ENCODE peak calls at places on chromosomes 1 and 21, in nine cellular contexts. One of them, this sample, is unnamed.

GRCh38 chr1:212959266-212960220 is 9.2 kb downstream of the VASH2 start:
- DNase-seq in GM23248: no peak
- DNase-seq in mammary epithelial cell: no peak
- DNase-seq in GM23338: no peak
- DNase-seq in PC-9: no peak
- DNase-seq in GM12878: peak; percentile 79
- DNase-seq in PC-3: no peak
- DNase-seq in MM.1S: no peak
- DNase-seq in fibroblast of lung: no peak
- DNase-seq in this sample: no peak

GRCh38 chr1:154170547-154171221 is 15.8 kb upstream of the NUP210L start:
- DNase-seq in GM12878: no peak
- DNase-seq in PC-3: no peak
- DNase-seq in MM.1S: no peak
- DNase-seq in GM23338: no peak
- DNase-seq in mammary epithelial cell: peak; percentile 36
- DNase-seq in GM23248: peak; percentile 45
- DNase-seq in fibroblast of lung: no peak
- DNase-seq in PC-9: no peak
- DNase-seq in this sample: no peak

GRCh38 chr1:208475449-208475848 is 231.3 kb upstream of the PLXNA2 start:
- DNase-seq in fibroblast of lung: peak; percentile 70
- DNase-seq in mammary epithelial cell: peak; percentile 31
- DNase-seq in GM23248: peak; percentile 43
- DNase-seq in PC-9: no peak
- DNase-seq in MM.1S: no peak
- DNase-seq in GM12878: no peak
- DNase-seq in PC-3: peak; percentile 18
- DNase-seq in GM23338: no peak
- DNase-seq in this sample: peak; percentile 49

GRCh38 chr1:202029171-202029665 is 18.8 kb downstream of the ELF3 start:
- DNase-seq in MM.1S: no peak
- DNase-seq in GM23338: no peak
- DNase-seq in PC-3: peak; percentile 88
- DNase-seq in GM23248: peak; percentile 89
- DNase-seq in PC-9: peak; percentile 96
- DNase-seq in fibroblast of lung: peak; percentile 89
- DNase-seq in mammary epithelial cell: peak; percentile 96
- DNase-seq in GM12878: no peak
- DNase-seq in this sample: peak; percentile 29

GRCh38 chr21:41501919-41502318 is 6.0 kb downstream of the TMPRSS2 start:
- DNase-seq in PC-3: peak; percentile 80
- DNase-seq in fibroblast of lung: no peak
- DNase-seq in GM23248: peak; percentile 21
- DNase-seq in mammary epithelial cell: no peak
- DNase-seq in MM.1S: no peak
- DNase-seq in GM12878: no peak
- DNase-seq in GM23338: no peak
- DNase-seq in PC-9: no peak
- DNase-seq in this sample: no peak

GRCh38 chr21:43917515-43918384 is 52.7 kb downstream of the AGPAT3 start:
- DNase-seq in MM.1S: peak; percentile 82
- DNase-seq in PC-9: no peak
- DNase-seq in PC-3: peak; percentile 37
- DNase-seq in GM23248: no peak
- DNase-seq in GM23338: no peak
- DNase-seq in GM12878: peak; percentile 25
- DNase-seq in mammary epithelial cell: peak; percentile 26
- DNase-seq in fibroblast of lung: no peak
- DNase-seq in this sample: no peak

GRCh38 chr1:153533689-153534201 is 2.0 kb downstream of the S100A6 start:
- DNase-seq in fibroblast of lung: peak; percentile 87
- DNase-seq in MM.1S: no peak
- DNase-seq in GM12878: no peak
- DNase-seq in mammary epithelial cell: peak; percentile 94
- DNase-seq in GM23248: peak; percentile 93
- DNase-seq in PC-3: peak; percentile 97
- DNase-seq in GM23338: no peak
- DNase-seq in PC-9: peak; percentile 88
- DNase-seq in this sample: peak; percentile 83

GRCh38 chr1:160171352-160171751 is 19.0 kb upstream of the CASQ1 start:
- DNase-seq in GM23248: peak; percentile 80
- DNase-seq in PC-9: no peak
- DNase-seq in GM12878: no peak
- DNase-seq in MM.1S: no peak
- DNase-seq in PC-3: peak; percentile 27
- DNase-seq in GM23338: no peak
- DNase-seq in mammary epithelial cell: no peak
- DNase-seq in fibroblast of lung: no peak
- DNase-seq in this sample: no peak

GRCh38 chr1:180231506-180232420 is 1.7 kb downstream of the LHX4 start:
- DNase-seq in PC-3: peak; percentile 43
- DNase-seq in GM23248: peak; percentile 55
- DNase-seq in MM.1S: peak; percentile 62
- DNase-seq in GM12878: no peak
- DNase-seq in mammary epithelial cell: peak; percentile 65
- DNase-seq in fibroblast of lung: peak; percentile 46
- DNase-seq in PC-9: peak; percentile 82
- DNase-seq in GM23338: peak; percentile 85
- DNase-seq in this sample: peak; percentile 78

GRCh38 chr1:180232521-180233043 is 2.5 kb downstream of the LHX4 start:
- DNase-seq in mammary epithelial cell: no peak
- DNase-seq in GM12878: no peak
- DNase-seq in MM.1S: no peak
- DNase-seq in fibroblast of lung: no peak
- DNase-seq in GM23338: peak; percentile 58
- DNase-seq in PC-9: no peak
- DNase-seq in PC-3: no peak
- DNase-seq in GM23248: no peak
- DNase-seq in this sample: no peak

GRCh38 chr1:180229483-180230415 is at the start of gene LHX4:
- DNase-seq in GM23248: peak; percentile 55
- DNase-seq in fibroblast of lung: no peak
- DNase-seq in GM12878: no peak
- DNase-seq in PC-3: peak; percentile 34
- DNase-seq in MM.1S: peak; percentile 64
- DNase-seq in mammary epithelial cell: peak; percentile 43
- DNase-seq in PC-9: peak; percentile 48
- DNase-seq in GM23338: peak; percentile 84
- DNase-seq in this sample: peak; percentile 53

GRCh38 chr1:180230416-180230790 is 339 bp downstream of the LHX4 start:
- DNase-seq in PC-3: no peak
- DNase-seq in PC-9: no peak
- DNase-seq in fibroblast of lung: no peak
- DNase-seq in GM23248: no peak
- DNase-seq in GM12878: no peak
- DNase-seq in GM23338: peak; percentile 63
- DNase-seq in MM.1S: no peak
- DNase-seq in mammary epithelial cell: no peak
- DNase-seq in this sample: no peak

GRCh38 chr1:180230791-180231505 is 884 bp downstream of the LHX4 start:
- DNase-seq in GM12878: no peak
- DNase-seq in fibroblast of lung: peak; percentile 26
- DNase-seq in MM.1S: peak; percentile 24
- DNase-seq in PC-3: peak; percentile 31
- DNase-seq in PC-9: peak; percentile 63
- DNase-seq in GM23338: peak; percentile 91
- DNase-seq in mammary epithelial cell: peak; percentile 56
- DNase-seq in GM23248: peak; percentile 55
- DNase-seq in this sample: peak; percentile 62
- TF ChIP-seq EZH2 in GM12878: no peak
- TF ChIP-seq EZH2 in fibroblast of lung: peak; percentile 67
- TF ChIP-seq EZH2 in MM.1S: no peak
- TF ChIP-seq EZH2 in PC-3: no peak
- TF ChIP-seq EZH2 in PC-9: no peak
- TF ChIP-seq EZH2 in GM23338: peak; percentile 16
- TF ChIP-seq EZH2 in mammary epithelial cell: peak; percentile 40
- TF ChIP-seq EZH2 in GM23248: no peak
- TF ChIP-seq EZH2 in this sample: no peak

GRCh38 chr1:62140666-62141065 is 54.0 kb upstream of the L1TD1 start:
- DNase-seq in GM12878: no peak
- DNase-seq in GM23338: no peak
- DNase-seq in GM23248: no peak
- DNase-seq in PC-3: no peak
- DNase-seq in MM.1S: no peak
- DNase-seq in fibroblast of lung: no peak
- DNase-seq in PC-9: no peak
- DNase-seq in mammary epithelial cell: no peak
- DNase-seq in this sample: no peak

GRCh38 chr1:62142550-62142949 is 52.1 kb upstream of the L1TD1 start:
- DNase-seq in GM12878: no peak
- DNase-seq in GM23248: no peak
- DNase-seq in PC-3: no peak
- DNase-seq in MM.1S: no peak
- DNase-seq in fibroblast of lung: no peak
- DNase-seq in mammary epithelial cell: no peak
- DNase-seq in GM23338: peak; percentile 83
- DNase-seq in PC-9: no peak
- DNase-seq in this sample: peak; percentile 28

GRCh38 chr1:62139410-62139809 is 55.2 kb upstream of the L1TD1 start:
- DNase-seq in PC-3: no peak
- DNase-seq in fibroblast of lung: no peak
- DNase-seq in PC-9: no peak
- DNase-seq in GM23248: no peak
- DNase-seq in mammary epithelial cell: no peak
- DNase-seq in MM.1S: no peak
- DNase-seq in GM23338: no peak
- DNase-seq in GM12878: no peak
- DNase-seq in this sample: no peak

DNA sequence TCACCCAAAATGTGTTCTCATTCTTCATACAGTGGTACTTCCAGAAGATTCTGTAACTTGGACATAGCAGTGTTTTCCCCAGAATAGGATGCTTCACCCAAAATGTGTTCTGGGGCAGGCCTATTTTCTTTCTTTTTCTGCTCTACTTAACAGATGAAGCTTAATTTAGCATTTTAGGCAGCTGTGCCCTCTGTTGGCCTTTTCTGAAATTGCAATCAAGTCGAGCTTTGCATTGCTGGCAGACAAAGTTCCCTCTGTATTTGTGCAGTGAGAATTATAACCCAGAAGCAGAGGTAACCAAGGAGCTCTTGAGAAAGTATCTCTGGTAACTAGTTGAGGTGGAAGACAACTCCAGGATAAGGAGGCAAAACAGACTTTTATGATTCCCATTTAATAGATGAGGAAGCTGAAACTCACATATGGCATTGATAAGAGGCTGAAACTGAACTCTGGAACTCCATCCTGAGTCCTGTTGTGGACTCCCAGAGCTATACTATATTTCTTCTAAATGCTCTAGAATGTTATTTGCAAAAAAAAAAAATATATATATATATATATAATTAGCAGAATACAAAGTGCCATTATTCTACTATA is 50.3 kb upstream of the L1TD1 start:
- DNase-seq in GM23338: peak; percentile 82
- DNase-seq in GM12878: no peak
- DNase-seq in mammary epithelial cell: peak; percentile 34
- DNase-seq in PC-3: peak; percentile 79
- DNase-seq in GM23248: peak; percentile 60
- DNase-seq in MM.1S: peak; percentile 62
- DNase-seq in fibroblast of lung: peak; percentile 64
- DNase-seq in PC-9: no peak
- DNase-seq in this sample: peak; percentile 77
- H3K4me1 ChIP-seq in GM23338: peaks cover 11% of the 10 kb centered on the region
- H3K4me1 ChIP-seq in GM12878: no peaks in the 10 kb centered on the region
- H3K4me1 ChIP-seq in mammary epithelial cell: no peaks in the 10 kb centered on the region
- H3K4me1 ChIP-seq in PC-3: no peaks in the 10 kb centered on the region
- H3K4me1 ChIP-seq in GM23248: no peaks in the 10 kb centered on the region
- H3K4me1 ChIP-seq in MM.1S: no peaks in the 10 kb centered on the region
- H3K4me1 ChIP-seq in fibroblast of lung: no peaks in the 10 kb centered on the region
- H3K4me1 ChIP-seq in PC-9: no peaks in the 10 kb centered on the region
- H3K4me1 ChIP-seq in this sample: no peaks in the 10 kb centered on the region

GRCh38 chr1:180234369-180235076 is 4.5 kb downstream of the LHX4 start:
- DNase-seq in GM12878: no peak
- DNase-seq in MM.1S: no peak
- DNase-seq in GM23248: no peak
- DNase-seq in PC-3: no peak
- DNase-seq in PC-9: no peak
- DNase-seq in GM23338: peak; percentile 79
- DNase-seq in mammary epithelial cell: no peak
- DNase-seq in fibroblast of lung: no peak
- DNase-seq in this sample: no peak
- TF ChIP-seq EZH2 in GM12878: no peak
- TF ChIP-seq EZH2 in MM.1S: peak; percentile 73
- TF ChIP-seq EZH2 in GM23248: no peak
- TF ChIP-seq EZH2 in PC-3: no peak
- TF ChIP-seq EZH2 in PC-9: no peak
- TF ChIP-seq EZH2 in GM23338: peak; percentile 97
- TF ChIP-seq EZH2 in mammary epithelial cell: peak; percentile 98
- TF ChIP-seq EZH2 in fibroblast of lung: peak; percentile 91
- TF ChIP-seq EZH2 in this sample: peak; percentile 82

GRCh38 chr21:29145354-29145782 is 14.9 kb downstream of the MAP3K7CL start:
- DNase-seq in PC-3: peak; percentile 97
- DNase-seq in GM12878: no peak
- DNase-seq in PC-9: peak; percentile 75
- DNase-seq in MM.1S: no peak
- DNase-seq in fibroblast of lung: peak; percentile 95
- DNase-seq in GM23338: no peak
- DNase-seq in GM23248: peak; percentile 96
- DNase-seq in mammary epithelial cell: peak; percentile 93
- DNase-seq in this sample: peak; percentile 96

GRCh38 chr21:29148535-29148934 is 18.1 kb downstream of the MAP3K7CL start:
- DNase-seq in GM23338: no peak
- DNase-seq in GM23248: peak; percentile 87
- DNase-seq in GM12878: no peak
- DNase-seq in MM.1S: no peak
- DNase-seq in PC-9: no peak
- DNase-seq in PC-3: no peak
- DNase-seq in mammary epithelial cell: peak; percentile 83
- DNase-seq in fibroblast of lung: peak; percentile 75
- DNase-seq in this sample: no peak

GRCh38 chr21:29145837-29146453 is 15.5 kb downstream of the MAP3K7CL start:
- DNase-seq in GM23248: peak; percentile 22
- DNase-seq in GM23338: no peak
- DNase-seq in mammary epithelial cell: peak; percentile 87
- DNase-seq in GM12878: no peak
- DNase-seq in fibroblast of lung: no peak
- DNase-seq in PC-3: no peak
- DNase-seq in PC-9: no peak
- DNase-seq in MM.1S: no peak
- DNase-seq in this sample: peak; percentile 81

GRCh38 chr21:29146726-29147125 is 16.3 kb downstream of the MAP3K7CL start:
- DNase-seq in fibroblast of lung: no peak
- DNase-seq in MM.1S: no peak
- DNase-seq in GM23338: no peak
- DNase-seq in PC-9: no peak
- DNase-seq in GM23248: no peak
- DNase-seq in GM12878: no peak
- DNase-seq in mammary epithelial cell: no peak
- DNase-seq in PC-3: no peak
- DNase-seq in this sample: no peak

DNA sequence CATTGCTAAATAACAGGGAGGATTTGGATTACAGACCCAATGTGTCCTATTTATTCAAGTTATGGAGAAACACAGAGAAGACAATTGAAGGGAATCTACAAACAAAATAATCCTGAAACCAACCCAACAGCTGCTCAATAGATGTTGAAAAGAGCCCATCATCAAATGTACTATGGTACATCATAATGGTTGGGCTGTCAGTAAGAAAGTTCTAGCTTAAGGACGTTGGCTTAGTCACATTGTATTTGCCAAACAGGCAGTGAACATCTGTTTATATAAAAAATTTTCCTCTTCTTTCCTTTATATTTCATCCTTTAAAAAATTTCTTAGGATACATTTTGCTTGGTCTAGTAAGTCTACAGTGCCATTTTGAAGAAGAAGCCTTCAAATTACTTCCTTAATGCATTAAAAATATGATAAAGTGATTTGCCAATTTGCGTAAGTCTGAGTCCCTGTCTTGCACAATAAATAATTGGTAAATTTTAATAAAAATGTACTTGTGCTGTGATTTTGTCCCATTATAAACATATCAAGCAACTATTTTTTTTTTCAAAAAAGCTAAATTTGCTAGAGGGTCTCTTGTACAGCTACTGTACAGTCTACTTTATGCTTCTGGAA is 14.4 kb downstream of the MAP3K7CL start:
- DNase-seq in mammary epithelial cell: peak; percentile 20
- DNase-seq in GM23248: peak; percentile 68
- DNase-seq in fibroblast of lung: no peak
- DNase-seq in GM12878: no peak
- DNase-seq in PC-9: no peak
- DNase-seq in PC-3: peak; percentile 23
- DNase-seq in GM23338: no peak
- DNase-seq in MM.1S: no peak
- DNase-seq in this sample: peak; percentile 31
- H3K4me1 ChIP-seq in mammary epithelial cell: peaks cover 49% of the 10 kb centered on the region
- H3K4me1 ChIP-seq in GM23248: peaks cover 55% of the 10 kb centered on the region
- H3K4me1 ChIP-seq in fibroblast of lung: peaks cover 23% of the 10 kb centered on the region
- H3K4me1 ChIP-seq in GM12878: no peaks in the 10 kb centered on the region
- H3K4me1 ChIP-seq in PC-9: peaks cover 15% of the 10 kb centered on the region
- H3K4me1 ChIP-seq in PC-3: peaks cover 29% of the 10 kb centered on the region
- H3K4me1 ChIP-seq in GM23338: no peaks in the 10 kb centered on the region
- H3K4me1 ChIP-seq in MM.1S: no peaks in the 10 kb centered on the region
- H3K4me1 ChIP-seq in this sample: peaks cover 42% of the 10 kb centered on the region